ENCODE peak calls at places on chromosomes 3 and 15, in six cellular contexts. One of them, this sample, is unnamed.

GRCh38 chr3:18382760-18383369 is 42.3 kb downstream of the SATB1 start:
- DNase-seq in neural progenitor cell: no peak
- DNase-seq in GM12878: no peak
- DNase-seq in neuronal stem cell: no peak
- DNase-seq in PC-3: no peak
- DNase-seq in HCT116: no peak
- DNase-seq in this sample: no peak

GRCh38 chr3:78048698-78049097 is 1008.8 kb downstream of the ROBO2 start:
- DNase-seq in neural progenitor cell: no peak
- DNase-seq in GM12878: peak
- DNase-seq in neuronal stem cell: no peak
- DNase-seq in PC-3: no peak
- DNase-seq in HCT116: no peak
- DNase-seq in this sample: peak

GRCh38 chr15:31027948-31028586 is 36.6 kb upstream of the MTMR10 start:
- DNase-seq in neural progenitor cell: no peak
- DNase-seq in GM12878: no peak
- DNase-seq in neuronal stem cell: no peak
- DNase-seq in PC-3: no peak
- DNase-seq in HCT116: no peak
- DNase-seq in this sample: no peak

GRCh38 chr3:193780810-193781472 is 187.9 kb downstream of the OPA1 start:
- DNase-seq in neural progenitor cell: peak
- DNase-seq in GM12878: no peak
- DNase-seq in neuronal stem cell: peak
- DNase-seq in PC-3: peak
- DNase-seq in HCT116: no peak
- DNase-seq in this sample: peak

GRCh38 chr3:132522353-132522752 is 74.7 kb upstream of the ACKR4 start:
- DNase-seq in neural progenitor cell: no peak
- DNase-seq in GM12878: peak
- DNase-seq in neuronal stem cell: no peak
- DNase-seq in PC-3: no peak
- DNase-seq in HCT116: no peak
- DNase-seq in this sample: no peak

GRCh38 chr15:59244337-59244736 is 37.7 kb downstream of the LDHAL6B start:
- DNase-seq in neural progenitor cell: no peak
- DNase-seq in GM12878: peak
- DNase-seq in neuronal stem cell: no peak
- DNase-seq in PC-3: no peak
- DNase-seq in HCT116: no peak
- DNase-seq in this sample: no peak

GRCh38 chr3:73581134-73581846 is 43.5 kb downstream of the PDZRN3 start:
- DNase-seq in neural progenitor cell: no peak
- DNase-seq in GM12878: no peak
- DNase-seq in neuronal stem cell: no peak
- DNase-seq in PC-3: no peak
- DNase-seq in HCT116: no peak
- DNase-seq in this sample: no peak

GRCh38 chr3:102205647-102206046 is 229.2 kb upstream of the ZPLD1 start:
- DNase-seq in neural progenitor cell: no peak
- DNase-seq in GM12878: no peak
- DNase-seq in neuronal stem cell: no peak
- DNase-seq in PC-3: no peak
- DNase-seq in HCT116: no peak
- DNase-seq in this sample: no peak

GRCh38 chr15:70152070-70152480 is 54.4 kb upstream of the TLE3 start:
- DNase-seq in neural progenitor cell: no peak
- DNase-seq in GM12878: no peak
- DNase-seq in neuronal stem cell: no peak
- DNase-seq in PC-3: no peak
- DNase-seq in HCT116: no peak
- DNase-seq in this sample: no peak

GRCh38 chr15:75517233-75517632 is 61.9 kb downstream of the PTPN9 start:
- DNase-seq in neural progenitor cell: no peak
- DNase-seq in GM12878: no peak
- DNase-seq in neuronal stem cell: no peak
- DNase-seq in PC-3: no peak
- DNase-seq in HCT116: no peak
- DNase-seq in this sample: no peak

GRCh38 chr15:60583946-60584345 is 105.0 kb upstream of the ICE2 start:
- DNase-seq in neural progenitor cell: no peak
- DNase-seq in GM12878: no peak
- DNase-seq in neuronal stem cell: no peak
- DNase-seq in PC-3: no peak
- DNase-seq in HCT116: no peak
- DNase-seq in this sample: peak

GRCh38 chr3:157585386-157585785 is 82.2 kb upstream of the VEPH1 start:
- DNase-seq in neural progenitor cell: no peak
- DNase-seq in GM12878: no peak
- DNase-seq in neuronal stem cell: no peak
- DNase-seq in PC-3: no peak
- DNase-seq in HCT116: no peak
- DNase-seq in this sample: no peak

GRCh38 chr3:97934980-97935695 is 37.1 kb downstream of the RIOX2 start:
- DNase-seq in neural progenitor cell: no peak
- DNase-seq in GM12878: no peak
- DNase-seq in neuronal stem cell: no peak
- DNase-seq in PC-3: no peak
- DNase-seq in HCT116: no peak
- DNase-seq in this sample: no peak

DNA sequence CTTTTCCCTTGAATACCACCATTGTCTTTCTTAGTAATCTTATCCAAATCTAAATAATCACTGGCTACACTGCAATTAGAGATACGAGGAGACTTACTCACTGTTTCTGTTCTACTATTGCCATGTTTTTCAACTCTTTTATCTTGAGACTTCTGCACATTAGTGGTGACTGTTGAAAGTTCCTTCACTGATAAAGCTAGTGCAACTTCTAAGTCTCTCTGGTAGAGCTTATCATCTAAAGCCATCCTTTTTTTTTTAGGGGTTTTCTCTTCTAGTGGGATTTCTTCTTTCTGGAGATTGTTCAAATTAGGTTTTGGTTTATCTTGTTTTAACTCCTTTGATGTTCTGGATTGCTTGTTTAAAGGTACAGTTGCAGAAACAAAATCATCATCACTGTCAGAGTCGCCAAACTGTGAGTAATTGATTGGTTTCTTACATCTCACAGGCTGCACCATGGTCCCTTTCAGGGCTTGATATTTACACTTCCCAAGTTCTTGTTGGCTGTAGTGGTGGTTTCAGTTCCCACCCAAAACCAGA is 37.7 kb downstream of the NCK1 start:
- DNase-seq in neural progenitor cell: no peak
- DNase-seq in GM12878: no peak
- DNase-seq in neuronal stem cell: no peak
- DNase-seq in PC-3: no peak
- DNase-seq in HCT116: no peak
- DNase-seq in this sample: no peak
- H3K4me2 ChIP-seq in neural progenitor cell: no peak
- H3K4me2 ChIP-seq in GM12878: no peak
- H3K4me2 ChIP-seq in neuronal stem cell: no peak
- H3K4me2 ChIP-seq in PC-3: no peak
- H3K4me2 ChIP-seq in HCT116: no peak
- H3K4me2 ChIP-seq in this sample: no peak

GRCh38 chr3:42664443-42664814 is 10.9 kb downstream of the ZBTB47 start:
- DNase-seq in neural progenitor cell: no peak
- DNase-seq in GM12878: no peak
- DNase-seq in neuronal stem cell: no peak
- DNase-seq in PC-3: no peak
- DNase-seq in HCT116: no peak
- DNase-seq in this sample: no peak
- H3K4me2 ChIP-seq in neural progenitor cell: no peak
- H3K4me2 ChIP-seq in GM12878: no peak
- H3K4me2 ChIP-seq in neuronal stem cell: no peak
- H3K4me2 ChIP-seq in PC-3: no peak
- H3K4me2 ChIP-seq in HCT116: no peak
- H3K4me2 ChIP-seq in this sample: no peak

GRCh38 chr3:42263354-42264346 is 2.3 kb downstream of the CCK start:
- DNase-seq in neural progenitor cell: peak
- DNase-seq in GM12878: no peak
- DNase-seq in neuronal stem cell: peak
- DNase-seq in PC-3: no peak
- DNase-seq in HCT116: peak
- DNase-seq in this sample: no peak

GRCh38 chr3:42265059-42265991 is 660 bp downstream of the CCK start:
- DNase-seq in neural progenitor cell: no peak
- DNase-seq in GM12878: no peak
- DNase-seq in neuronal stem cell: no peak
- DNase-seq in PC-3: no peak
- DNase-seq in HCT116: no peak
- DNase-seq in this sample: no peak

GRCh38 chr3:42262525-42262924 is 3.5 kb downstream of the CCK start:
- DNase-seq in neural progenitor cell: peak
- DNase-seq in GM12878: no peak
- DNase-seq in neuronal stem cell: peak
- DNase-seq in PC-3: peak
- DNase-seq in HCT116: peak
- DNase-seq in this sample: peak

GRCh38 chr3:42266085-42266484 is at the start of gene CCK:
- DNase-seq in neural progenitor cell: no peak
- DNase-seq in GM12878: no peak
- DNase-seq in neuronal stem cell: no peak
- DNase-seq in PC-3: no peak
- DNase-seq in HCT116: no peak
- DNase-seq in this sample: no peak

DNA sequence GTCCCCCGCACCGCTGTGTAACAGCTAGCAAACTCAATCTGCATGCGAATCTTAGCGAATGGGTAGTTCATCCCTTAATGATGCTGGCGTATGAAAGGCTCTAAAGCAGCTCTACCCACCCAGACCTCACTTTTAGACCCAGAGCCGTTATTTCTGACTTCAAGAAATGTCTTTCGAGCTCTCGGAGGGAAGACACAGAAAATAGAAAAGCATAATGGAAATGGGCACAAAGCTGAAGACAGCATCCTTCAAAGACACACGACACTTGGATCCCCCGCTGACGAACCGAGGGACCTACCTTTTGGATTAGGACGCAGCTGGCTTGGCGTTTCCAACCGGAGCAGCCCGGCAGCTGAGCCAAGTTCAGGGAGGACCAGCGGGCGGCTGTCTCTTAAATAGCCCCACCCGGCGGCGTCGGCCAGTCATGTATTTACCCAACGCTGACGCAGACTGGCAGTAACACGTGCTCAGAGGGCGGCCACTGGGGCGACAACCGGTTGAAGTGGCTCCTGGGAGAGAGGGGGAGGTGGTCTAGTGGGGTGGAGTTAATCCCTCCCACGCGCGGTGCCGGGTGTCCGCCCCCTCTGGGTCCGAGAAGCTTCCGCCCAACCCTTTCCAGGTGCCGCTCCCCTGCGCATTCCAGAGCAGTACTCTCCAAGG is 1.5 kb downstream of the CCK start:
- DNase-seq in neural progenitor cell: no peak
- DNase-seq in GM12878: no peak
- DNase-seq in neuronal stem cell: no peak
- DNase-seq in PC-3: no peak
- DNase-seq in HCT116: no peak
- DNase-seq in this sample: no peak
- H3K4me2 ChIP-seq in neural progenitor cell: no peak
- H3K4me2 ChIP-seq in GM12878: no peak
- H3K4me2 ChIP-seq in neuronal stem cell: no peak
- H3K4me2 ChIP-seq in PC-3: no peak
- H3K4me2 ChIP-seq in HCT116: no peak
- H3K4me2 ChIP-seq in this sample: peak

GRCh38 chr3:37924453-37924852 is 62.8 kb downstream of the CTDSPL start:
- DNase-seq in neural progenitor cell: no peak
- DNase-seq in GM12878: no peak
- DNase-seq in neuronal stem cell: no peak
- DNase-seq in PC-3: no peak
- DNase-seq in HCT116: no peak
- DNase-seq in this sample: no peak
- H3K4me2 ChIP-seq in neural progenitor cell: no peak
- H3K4me2 ChIP-seq in GM12878: no peak
- H3K4me2 ChIP-seq in neuronal stem cell: no peak
- H3K4me2 ChIP-seq in PC-3: no peak
- H3K4me2 ChIP-seq in HCT116: no peak
- H3K4me2 ChIP-seq in this sample: no peak

DNA sequence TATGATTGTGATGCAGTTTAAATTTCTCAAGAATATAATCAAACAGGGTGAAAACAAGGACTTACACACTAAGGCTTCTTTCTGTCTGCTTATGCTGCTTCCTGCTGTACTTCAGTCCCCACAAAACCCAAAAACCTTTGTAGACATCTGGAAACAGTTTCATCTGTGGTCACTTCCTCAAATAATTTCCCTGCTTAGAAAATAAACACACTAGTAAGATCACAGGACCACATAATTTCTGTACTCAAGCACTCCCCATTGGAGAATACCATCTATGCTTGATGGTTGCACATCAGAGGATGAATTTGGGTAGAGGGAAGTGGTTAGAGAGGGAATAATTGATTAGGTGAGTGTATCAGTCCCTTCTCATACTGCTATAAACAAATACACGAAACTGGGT is 266.2 kb downstream of the LSAMP start:
- DNase-seq in neural progenitor cell: no peak
- DNase-seq in GM12878: no peak
- DNase-seq in neuronal stem cell: no peak
- DNase-seq in PC-3: no peak
- DNase-seq in HCT116: no peak
- DNase-seq in this sample: no peak
- H3K4me2 ChIP-seq in neural progenitor cell: no peak
- H3K4me2 ChIP-seq in GM12878: no peak
- H3K4me2 ChIP-seq in neuronal stem cell: no peak
- H3K4me2 ChIP-seq in PC-3: no peak
- H3K4me2 ChIP-seq in HCT116: no peak
- H3K4me2 ChIP-seq in this sample: no peak